ENCODE peak calls at places on chromosomes 2 and 18, in eight cellular contexts. One of them, this sample, is unnamed. For H3K4me1, the result is how much of the 10 kb centered on the place peaks cover.

GRCh38 chr2:27442282-27442980 is at the start of gene KRTCAP3:
- DNase-seq in mammary epithelial cell: no peak
- DNase-seq in neural progenitor cell: peak
- DNase-seq in DND-41: no peak
- DNase-seq in IMR-90: no peak
- DNase-seq in ovary: peak
- DNase-seq in cardiac muscle cell: peak
- DNase-seq in PC-9: peak
- DNase-seq in this sample: no peak

GRCh38 chr2:171004833-171005232 is 75.8 kb downstream of the GORASP2 start:
- DNase-seq in ovary: no peak
- DNase-seq in DND-41: no peak
- DNase-seq in PC-9: no peak
- DNase-seq in mammary epithelial cell: no peak
- DNase-seq in cardiac muscle cell: no peak
- DNase-seq in neural progenitor cell: no peak
- DNase-seq in IMR-90: no peak
- DNase-seq in this sample: no peak

GRCh38 chr2:9341351-9341887 is 81.9 kb downstream of the ITGB1BP1 start:
- DNase-seq in PC-9: no peak
- DNase-seq in neural progenitor cell: no peak
- DNase-seq in ovary: no peak
- DNase-seq in DND-41: no peak
- DNase-seq in cardiac muscle cell: no peak
- DNase-seq in IMR-90: no peak
- DNase-seq in mammary epithelial cell: no peak
- DNase-seq in this sample: no peak

GRCh38 chr2:30096451-30096850 is 50.4 kb upstream of the YPEL5 start:
- DNase-seq in neural progenitor cell: no peak
- DNase-seq in cardiac muscle cell: no peak
- DNase-seq in PC-9: no peak
- DNase-seq in IMR-90: no peak
- DNase-seq in mammary epithelial cell: no peak
- DNase-seq in DND-41: no peak
- DNase-seq in ovary: no peak
- DNase-seq in this sample: no peak

GRCh38 chr2:181380581-181380980 is 76.6 kb upstream of the ITGA4 start:
- DNase-seq in PC-9: no peak
- DNase-seq in DND-41: no peak
- DNase-seq in ovary: no peak
- DNase-seq in IMR-90: no peak
- DNase-seq in mammary epithelial cell: no peak
- DNase-seq in cardiac muscle cell: no peak
- DNase-seq in neural progenitor cell: no peak
- DNase-seq in this sample: no peak

GRCh38 chr2:127663566-127664064 is 11.7 kb downstream of the LIMS2 start:
- DNase-seq in PC-9: no peak
- DNase-seq in cardiac muscle cell: no peak
- DNase-seq in ovary: no peak
- DNase-seq in neural progenitor cell: no peak
- DNase-seq in mammary epithelial cell: no peak
- DNase-seq in DND-41: no peak
- DNase-seq in IMR-90: no peak
- DNase-seq in this sample: no peak

GRCh38 chr18:5073026-5073944 is 123.8 kb downstream of the AKAIN1 start:
- DNase-seq in mammary epithelial cell: peak
- DNase-seq in neural progenitor cell: peak
- DNase-seq in DND-41: peak
- DNase-seq in cardiac muscle cell: peak
- DNase-seq in ovary: no peak
- DNase-seq in IMR-90: peak
- DNase-seq in PC-9: no peak
- DNase-seq in this sample: no peak

GRCh38 chr18:9974279-9974915 is 60.6 kb downstream of the VAPA start:
- DNase-seq in neural progenitor cell: no peak
- DNase-seq in PC-9: no peak
- DNase-seq in cardiac muscle cell: no peak
- DNase-seq in mammary epithelial cell: no peak
- DNase-seq in ovary: no peak
- DNase-seq in DND-41: no peak
- DNase-seq in IMR-90: peak
- DNase-seq in this sample: no peak

GRCh38 chr2:430280-431040 is 142.6 kb upstream of the ALKAL2 start:
- DNase-seq in ovary: no peak
- DNase-seq in DND-41: no peak
- DNase-seq in IMR-90: no peak
- DNase-seq in neural progenitor cell: no peak
- DNase-seq in cardiac muscle cell: no peak
- DNase-seq in PC-9: no peak
- DNase-seq in mammary epithelial cell: no peak
- DNase-seq in this sample: no peak

GRCh38 chr2:217983276-217984233 is 19.2 kb downstream of the TNS1 start:
- DNase-seq in cardiac muscle cell: no peak
- DNase-seq in neural progenitor cell: no peak
- DNase-seq in ovary: peak
- DNase-seq in IMR-90: no peak
- DNase-seq in mammary epithelial cell: no peak
- DNase-seq in DND-41: no peak
- DNase-seq in PC-9: no peak
- DNase-seq in this sample: no peak

GRCh38 chr2:232979871-232980461 is 33.1 kb downstream of the NGEF start:
- DNase-seq in IMR-90: peak
- DNase-seq in cardiac muscle cell: no peak
- DNase-seq in DND-41: no peak
- DNase-seq in mammary epithelial cell: peak
- DNase-seq in neural progenitor cell: no peak
- DNase-seq in PC-9: peak
- DNase-seq in ovary: no peak
- DNase-seq in this sample: no peak

GRCh38 chr18:22015156-22015555 is 154.2 kb upstream of the GATA6 start:
- DNase-seq in PC-9: no peak
- DNase-seq in IMR-90: peak
- DNase-seq in ovary: no peak
- DNase-seq in DND-41: no peak
- DNase-seq in neural progenitor cell: no peak
- DNase-seq in cardiac muscle cell: no peak
- DNase-seq in mammary epithelial cell: peak
- DNase-seq in this sample: no peak

GRCh38 chr2:160453111-160453820 is 40.3 kb downstream of the RBMS1 start:
- DNase-seq in DND-41: no peak
- DNase-seq in mammary epithelial cell: no peak
- DNase-seq in IMR-90: no peak
- DNase-seq in PC-9: no peak
- DNase-seq in neural progenitor cell: no peak
- DNase-seq in ovary: no peak
- DNase-seq in cardiac muscle cell: no peak
- DNase-seq in this sample: no peak
- H3K27ac ChIP-seq in DND-41: no peak
- H3K27ac ChIP-seq in mammary epithelial cell: no peak
- H3K27ac ChIP-seq in IMR-90: no peak
- H3K27ac ChIP-seq in PC-9: no peak
- H3K27ac ChIP-seq in neural progenitor cell: no peak
- H3K27ac ChIP-seq in ovary: no peak
- H3K27ac ChIP-seq in cardiac muscle cell: no peak
- H3K27ac ChIP-seq in this sample: no peak

GRCh38 chr2:38806407-38807071 is 28.5 kb downstream of the GEMIN6 start:
- DNase-seq in ovary: no peak
- DNase-seq in neural progenitor cell: no peak
- DNase-seq in DND-41: no peak
- DNase-seq in IMR-90: no peak
- DNase-seq in PC-9: no peak
- DNase-seq in mammary epithelial cell: no peak
- DNase-seq in cardiac muscle cell: no peak
- DNase-seq in this sample: no peak
- TF ChIP-seq CTCF in ovary: no peak
- TF ChIP-seq CTCF in neural progenitor cell: no peak
- TF ChIP-seq CTCF in DND-41: no peak
- TF ChIP-seq CTCF in IMR-90: no peak
- TF ChIP-seq CTCF in PC-9: no peak
- TF ChIP-seq CTCF in mammary epithelial cell: no peak
- TF ChIP-seq CTCF in cardiac muscle cell: no peak
- TF ChIP-seq CTCF in this sample: no peak

DNA sequence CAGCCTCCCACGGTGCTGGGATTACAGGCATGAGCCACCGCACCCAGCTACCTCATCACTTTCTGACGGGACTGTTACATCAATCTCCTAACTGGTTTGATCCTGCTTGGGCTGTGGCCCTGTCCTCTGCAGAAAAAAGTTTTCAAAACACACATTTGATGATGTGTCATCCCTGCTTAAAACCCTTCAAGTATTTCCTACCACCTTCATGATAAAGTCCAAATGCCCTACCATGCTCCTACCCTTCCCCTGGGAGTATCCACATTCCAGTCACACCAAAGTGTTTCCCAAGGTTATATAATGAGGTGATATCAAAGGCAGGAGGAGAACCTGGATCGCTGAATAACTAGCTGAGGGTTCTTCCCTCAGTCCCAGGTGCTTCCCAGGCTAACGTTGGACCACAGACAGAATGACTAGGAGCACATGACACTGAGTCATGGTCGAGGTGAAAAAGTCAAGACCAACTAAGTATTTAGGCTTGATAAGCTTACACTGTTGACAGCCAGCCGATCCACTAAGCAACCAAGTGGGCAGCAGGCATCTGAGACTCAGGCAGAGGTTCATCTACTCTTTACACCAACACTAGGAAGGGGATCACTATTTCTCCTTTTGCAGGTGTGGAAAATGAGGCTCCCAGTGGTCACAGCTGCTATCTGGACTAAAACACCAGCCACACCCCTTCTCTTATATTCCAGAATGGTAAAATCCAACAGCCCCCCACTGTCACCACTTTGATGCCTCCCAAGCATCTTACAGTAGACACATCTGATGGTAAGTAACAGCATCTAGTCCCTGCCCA is 31.8 kb downstream of the CYRIA start:
- DNase-seq in cardiac muscle cell: peak
- DNase-seq in ovary: no peak
- DNase-seq in IMR-90: peak
- DNase-seq in DND-41: no peak
- DNase-seq in neural progenitor cell: no peak
- DNase-seq in mammary epithelial cell: peak
- DNase-seq in PC-9: peak
- DNase-seq in this sample: no peak
- H3K4me1 ChIP-seq in cardiac muscle cell: under half
- H3K4me1 ChIP-seq in ovary: under half
- H3K4me1 ChIP-seq in IMR-90: under half
- H3K4me1 ChIP-seq in DND-41: under half
- H3K4me1 ChIP-seq in neural progenitor cell: under half
- H3K4me1 ChIP-seq in mammary epithelial cell: under half
- H3K4me1 ChIP-seq in PC-9: under half
- H3K4me1 ChIP-seq in this sample: under half

GRCh38 chr2:112701092-112701491 is 19.7 kb upstream of the NT5DC4 start:
- DNase-seq in PC-9: no peak
- DNase-seq in mammary epithelial cell: no peak
- DNase-seq in ovary: no peak
- DNase-seq in cardiac muscle cell: no peak
- DNase-seq in neural progenitor cell: no peak
- DNase-seq in DND-41: no peak
- DNase-seq in IMR-90: peak
- DNase-seq in this sample: no peak
- H3K27ac ChIP-seq in PC-9: no peak
- H3K27ac ChIP-seq in mammary epithelial cell: no peak
- H3K27ac ChIP-seq in ovary: no peak
- H3K27ac ChIP-seq in cardiac muscle cell: no peak
- H3K27ac ChIP-seq in neural progenitor cell: no peak
- H3K27ac ChIP-seq in DND-41: no peak
- H3K27ac ChIP-seq in IMR-90: no peak
- H3K27ac ChIP-seq in this sample: no peak

GRCh38 chr18:27005589-27005988 is 140.1 kb upstream of the AQP4 start:
- DNase-seq in mammary epithelial cell: no peak
- DNase-seq in PC-9: no peak
- DNase-seq in DND-41: peak
- DNase-seq in cardiac muscle cell: peak
- DNase-seq in ovary: no peak
- DNase-seq in IMR-90: no peak
- DNase-seq in neural progenitor cell: peak
- DNase-seq in this sample: no peak
- TF ChIP-seq CTCF in mammary epithelial cell: peak
- TF ChIP-seq CTCF in PC-9: peak
- TF ChIP-seq CTCF in DND-41: peak
- TF ChIP-seq CTCF in cardiac muscle cell: peak
- TF ChIP-seq CTCF in ovary: no peak
- TF ChIP-seq CTCF in IMR-90: no peak
- TF ChIP-seq CTCF in neural progenitor cell: peak
- TF ChIP-seq CTCF in this sample: no peak